ENCODE peak calls at places on chromosomes 12 and 14, in five cellular contexts. M, S, Y, I and D are unnamed samples.

GRCh38 chr14:92597873-92598548 is 84.4 kb downstream of the RIN3 start:
- DNase-seq in Y (no peak), M (no peak), I (no peak), S (no peak), D (no peak)

GRCh38 chr14:103121846-103122577 is 1.2 kb upstream of the TNFAIP2 start:
- DNase-seq in I (peak; percentile 90), Y (peak; percentile 91), S (no peak), M (peak; percentile 54), D (no peak)

GRCh38 chr12:121088208-121088585 is 44.5 kb upstream of the P2RX7 start:
- DNase-seq in Y (no peak), I (no peak), M (no peak), S (no peak), D (no peak)

GRCh38 chr12:32533971-32534590 is 134.7 kb downstream of the FGD4 start:
- DNase-seq in S (no peak), Y (peak; percentile 31), M (peak; percentile 95), I (peak; percentile 53), D (no peak)

GRCh38 chr12:42809226-42809625 is 219.7 kb upstream of the PRICKLE1 start:
- DNase-seq in M (peak; percentile 38), I (no peak), S (no peak), Y (no peak), D (no peak)

GRCh38 chr12:46198913-46199312 is 69.9 kb downstream of the SLC38A1 start:
- DNase-seq in I (no peak), Y (no peak), M (no peak), S (no peak), D (no peak)

GRCh38 chr12:21429994-21430393 is 7.5 kb upstream of the PYROXD1 start:
- DNase-seq in Y (no peak), S (no peak), I (no peak), M (no peak), D (no peak)

GRCh38 chr14:23071975-23072539 is 14.7 kb upstream of the CDH24 start:
- DNase-seq in I (no peak), M (no peak), Y (no peak), S (no peak), D (no peak)

GRCh38 chr12:9378430-9378835 is 170.2 kb upstream of the PZP start:
- DNase-seq in S (no peak), Y (no peak), I (no peak), M (no peak), D (no peak)

GRCh38 chr12:90801776-90802175 is 153.2 kb downstream of the CCER1 start:
- DNase-seq in S (no peak), I (no peak), Y (no peak), M (peak; percentile 53), D (no peak)

GRCh38 chr12:104257913-104258472 is 42.4 kb downstream of the TXNRD1 start:
- DNase-seq in Y (no peak), S (no peak), I (no peak), M (no peak), D (no peak)

GRCh38 chr14:51283402-51283825 is 43.4 kb downstream of the TMX1 start:
- DNase-seq in S (no peak), I (no peak), Y (no peak), M (peak; percentile 95), D (peak; percentile 26)

GRCh38 chr12:124915249-124916236 is 1.1 kb upstream of the UBC start:
- DNase-seq in I (no peak), Y (peak; percentile 63), S (peak; percentile 57), M (no peak), D (no peak)

GRCh38 chr12:94042321-94042720 is 106.1 kb upstream of the PLXNC1 start:
- DNase-seq in Y (no peak), I (no peak), M (no peak), S (no peak), D (no peak)

GRCh38 chr12:58416211-58416610 is 474.8 kb downstream of the ATP23 start:
- DNase-seq in S (no peak), Y (no peak), I (no peak), M (peak; percentile 89), D (no peak)

GRCh38 chr14:88181072-88181471 is 142.0 kb downstream of the KCNK10 start:
- DNase-seq in M (no peak), S (no peak), I (no peak), Y (no peak), D (no peak)

GRCh38 chr14:32470161-32470705 is 141.1 kb downstream of the AKAP6 start:
- DNase-seq in M (no peak), S (no peak), I (no peak), Y (no peak), D (no peak)

GRCh38 chr14:44778562-44778961 is 183.2 kb downstream of the KLHL28 start:
- DNase-seq in M (peak; percentile 45), S (no peak), Y (no peak), I (no peak), D (no peak)

GRCh38 chr12:109773384-109774011 is 59.7 kb downstream of the TRPV4 start:
- DNase-seq in I (peak; percentile 47), M (no peak), Y (no peak), S (peak; percentile 46), D (no peak)

GRCh38 chr14:65336191-65336591 is 76.3 kb upstream of the FUT8 start:
- DNase-seq in Y (no peak), I (no peak), S (no peak), M (peak; percentile 58), D (no peak)

GRCh38 chr12:119369907-119370546 is 35.5 kb downstream of the CCDC60 start:
- DNase-seq in I (no peak), Y (no peak), M (no peak), S (no peak), D (no peak)

GRCh38 chr12:111330800-111331752 is 37.8 kb downstream of the PHETA1 start:
- DNase-seq in I (no peak), M (peak; percentile 50), S (no peak), Y (no peak), D (no peak)

GRCh38 chr14:23605931-23606585 is 27.5 kb upstream of the JPH4 start:
- DNase-seq in M (no peak), Y (no peak), I (no peak), S (no peak), D (peak; percentile 70)

GRCh38 chr14:90193925-90194324 is 62.4 kb upstream of the PSMC1 start:
- DNase-seq in I (no peak), M (no peak), S (no peak), Y (no peak), D (no peak)

GRCh38 chr14:91140672-91141071 is 26.8 kb downstream of the DGLUCY start:
- DNase-seq in I (no peak), M (peak; percentile 22), Y (no peak), S (peak; percentile 42), D (no peak)

GRCh38 chr14:31270196-31270772 is 62.7 kb upstream of the HECTD1 start:
- DNase-seq in I (no peak), M (no peak), Y (no peak), S (no peak), D (no peak)
- TF ChIP-seq CTCF in I (no peak), M (no peak), Y (peak; percentile 10), S (no peak), D (peak; percentile 52)

GRCh38 chr14:40354754-40355153 is 922.5 kb upstream of the FBXO33 start:
- DNase-seq in M (no peak), Y (no peak), S (no peak), I (no peak), D (no peak)
- H3K4me3 ChIP-seq in M (no peak overlapping the region), Y (no peak overlapping the region), S (no peak overlapping the region), I (no peak overlapping the region), D (no peak overlapping the region)

GRCh38 chr12:40970320-40970907 is 217.7 kb upstream of the PDZRN4 start:
- DNase-seq in I (no peak), Y (no peak), S (no peak), M (no peak), D (no peak)
- TF ChIP-seq CTCF in I (no peak), Y (no peak), S (no peak), M (no peak), D (no peak)

DNA sequence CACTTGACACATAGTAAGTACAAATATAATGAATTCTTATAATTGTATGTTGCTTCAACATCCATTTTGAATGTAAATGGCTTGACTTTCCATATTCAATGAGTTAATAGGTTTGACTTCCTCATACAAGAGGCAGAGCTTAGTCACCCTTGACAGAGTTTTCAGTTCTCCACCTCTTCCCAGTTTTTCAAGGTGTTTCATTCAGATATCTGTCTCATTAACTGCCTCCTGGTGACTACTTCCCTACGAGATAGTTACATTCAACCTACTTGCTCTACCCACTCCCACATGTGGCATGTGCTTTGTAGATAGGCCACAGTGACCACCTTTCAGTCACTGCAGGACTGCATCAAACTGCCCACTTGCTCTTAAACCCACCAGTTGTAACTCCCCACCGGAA is 60.0 kb downstream of the MYF5 start:
- DNase-seq in I (no peak), M (no peak), Y (no peak), S (no peak), D (no peak)
- H3K4me3 ChIP-seq in I (no peak overlapping the region), M (no peak overlapping the region), Y (no peak overlapping the region), S (no peak overlapping the region), D (no peak overlapping the region)

GRCh38 chr14:104135904-104136471 is 2.4 kb upstream of the KIF26A start:
- DNase-seq in M (no peak), I (peak; percentile 19), S (no peak), Y (peak; percentile 17), D (no peak)
- TF ChIP-seq CTCF in M (no peak), I (no peak), S (no peak), Y (peak; percentile 10), D (no peak)

DNA sequence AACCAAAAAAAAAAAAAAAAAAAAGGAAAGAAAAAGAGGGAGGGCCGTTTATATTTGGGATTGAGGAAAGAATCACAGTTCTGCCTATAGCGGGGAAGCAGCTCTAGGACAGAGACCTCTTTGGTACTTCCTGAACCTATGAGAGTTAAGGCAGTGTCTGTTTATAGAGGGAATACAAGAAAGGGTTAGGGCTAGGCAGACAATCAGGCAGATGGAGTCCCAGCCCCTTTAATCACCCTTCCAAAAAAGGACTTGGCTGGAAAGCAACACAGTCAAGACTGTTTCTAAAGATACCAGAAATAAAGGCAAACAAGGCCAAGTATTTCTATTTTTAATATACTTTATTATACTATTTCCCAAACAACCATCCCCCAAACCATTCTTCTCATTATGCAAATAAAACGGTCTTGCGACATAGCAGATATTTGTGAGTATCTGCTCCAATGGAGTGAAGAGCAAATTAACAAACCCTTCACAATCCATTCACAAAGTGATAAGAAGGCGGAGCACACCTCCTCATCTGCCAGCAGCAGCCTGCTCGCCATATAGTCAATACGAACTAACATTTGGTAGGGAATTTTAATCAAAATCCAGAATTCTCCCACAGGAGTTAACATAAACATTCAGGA is 679 bp upstream of the GRIP1 start:
- DNase-seq in M (no peak), I (no peak), S (no peak), Y (no peak), D (no peak)
- H3K4me3 ChIP-seq in M (no peak overlapping the region), I (no peak overlapping the region), S (peak overlapping the region; percentile 60), Y (peak overlapping the region; percentile 35), D (no peak overlapping the region)